ENCODE peak calls at places on chromosomes 16 and 17, in six cellular contexts. One of them, this sample, is unnamed. For H3K4me1 and H3K9me2, the result is how much of the 10 kb centered on the place peaks cover.

GRCh38 chr17:14813649-14814048 is 451.5 kb downstream of the PMP22 start:
- DNase-seq in HCT116: no peak
- DNase-seq in hepatocyte: peak
- DNase-seq in MM.1S: no peak
- DNase-seq in PC-3: peak
- DNase-seq in GM23338: peak
- DNase-seq in this sample: peak

GRCh38 chr16:28304214-28304613 is 11.9 kb downstream of the SBK1 start:
- DNase-seq in PC-3: peak
- DNase-seq in GM23338: peak
- DNase-seq in MM.1S: peak
- DNase-seq in hepatocyte: peak
- DNase-seq in HCT116: no peak
- DNase-seq in this sample: no peak

GRCh38 chr16:47565454-47565853 is 104.3 kb downstream of the PHKB start:
- DNase-seq in PC-3: peak
- DNase-seq in HCT116: no peak
- DNase-seq in MM.1S: no peak
- DNase-seq in GM23338: no peak
- DNase-seq in hepatocyte: no peak
- DNase-seq in this sample: no peak

GRCh38 chr16:15518412-15519351 is 84.3 kb downstream of the BMERB1 start:
- DNase-seq in HCT116: no peak
- DNase-seq in hepatocyte: peak
- DNase-seq in MM.1S: no peak
- DNase-seq in PC-3: peak
- DNase-seq in GM23338: no peak
- DNase-seq in this sample: no peak

GRCh38 chr17:77312061-77312684 is 171.4 kb downstream of the SEC14L1 start:
- DNase-seq in PC-3: no peak
- DNase-seq in hepatocyte: no peak
- DNase-seq in GM23338: no peak
- DNase-seq in HCT116: no peak
- DNase-seq in MM.1S: no peak
- DNase-seq in this sample: no peak

GRCh38 chr17:39666601-39667261 is 1.5 kb upstream of the PNMT start:
- DNase-seq in PC-3: no peak
- DNase-seq in GM23338: no peak
- DNase-seq in HCT116: no peak
- DNase-seq in hepatocyte: no peak
- DNase-seq in MM.1S: no peak
- DNase-seq in this sample: no peak

GRCh38 chr16:81276323-81276722 is 37.8 kb downstream of the BCO1 start:
- DNase-seq in HCT116: no peak
- DNase-seq in MM.1S: no peak
- DNase-seq in PC-3: no peak
- DNase-seq in hepatocyte: no peak
- DNase-seq in GM23338: no peak
- DNase-seq in this sample: no peak

GRCh38 chr17:29149431-29150064 is 30.6 kb downstream of the MYO18A start:
- DNase-seq in HCT116: no peak
- DNase-seq in MM.1S: no peak
- DNase-seq in hepatocyte: no peak
- DNase-seq in PC-3: no peak
- DNase-seq in GM23338: no peak
- DNase-seq in this sample: peak

GRCh38 chr17:37490638-37491614 is 1.2 kb downstream of the DUSP14 start:
- DNase-seq in GM23338: peak
- DNase-seq in HCT116: peak
- DNase-seq in hepatocyte: peak
- DNase-seq in PC-3: peak
- DNase-seq in MM.1S: peak
- DNase-seq in this sample: peak

GRCh38 chr16:81889896-81890634 is 111.0 kb downstream of the PLCG2 start:
- DNase-seq in PC-3: peak
- DNase-seq in hepatocyte: peak
- DNase-seq in HCT116: peak
- DNase-seq in GM23338: peak
- DNase-seq in MM.1S: peak
- DNase-seq in this sample: peak

GRCh38 chr17:57726838-57727237 is 18.3 kb downstream of the CCDC182 start:
- DNase-seq in hepatocyte: no peak
- DNase-seq in HCT116: no peak
- DNase-seq in MM.1S: no peak
- DNase-seq in PC-3: no peak
- DNase-seq in GM23338: no peak
- DNase-seq in this sample: no peak

GRCh38 chr17:19365833-19366636 is 3.5 kb upstream of the B9D1 start:
- DNase-seq in PC-3: no peak
- DNase-seq in GM23338: no peak
- DNase-seq in MM.1S: no peak
- DNase-seq in HCT116: no peak
- DNase-seq in hepatocyte: no peak
- DNase-seq in this sample: no peak

GRCh38 chr17:52027081-52027480 is 131.4 kb downstream of the CA10 start:
- DNase-seq in GM23338: peak
- DNase-seq in MM.1S: no peak
- DNase-seq in PC-3: peak
- DNase-seq in HCT116: no peak
- DNase-seq in hepatocyte: peak
- DNase-seq in this sample: no peak

GRCh38 chr17:82100502-82101298 is 2.7 kb upstream of the FASN start:
- DNase-seq in HCT116: no peak
- DNase-seq in MM.1S: no peak
- DNase-seq in GM23338: no peak
- DNase-seq in hepatocyte: no peak
- DNase-seq in PC-3: no peak
- DNase-seq in this sample: no peak

GRCh38 chr17:61862105-61862574 is 1.2 kb downstream of the BRIP1 start:
- DNase-seq in hepatocyte: no peak
- DNase-seq in HCT116: no peak
- DNase-seq in GM23338: no peak
- DNase-seq in MM.1S: no peak
- DNase-seq in PC-3: peak
- DNase-seq in this sample: peak

GRCh38 chr17:81534157-81535006 is 6.2 kb downstream of the FSCN2 start:
- DNase-seq in HCT116: no peak
- DNase-seq in hepatocyte: no peak
- DNase-seq in PC-3: no peak
- DNase-seq in MM.1S: no peak
- DNase-seq in GM23338: no peak
- DNase-seq in this sample: no peak

GRCh38 chr16:72188512-72188911 is 16.6 kb upstream of the PMFBP1 start:
- DNase-seq in PC-3: no peak
- DNase-seq in GM23338: no peak
- DNase-seq in HCT116: no peak
- DNase-seq in hepatocyte: no peak
- DNase-seq in MM.1S: no peak
- DNase-seq in this sample: no peak

GRCh38 chr17:27531469-27531948 is 75.3 kb downstream of the KSR1 start:
- DNase-seq in MM.1S: no peak
- DNase-seq in HCT116: no peak
- DNase-seq in GM23338: no peak
- DNase-seq in hepatocyte: no peak
- DNase-seq in PC-3: no peak
- DNase-seq in this sample: no peak

GRCh38 chr17:53919356-53919755 is 96.6 kb downstream of the KIF2B start:
- DNase-seq in MM.1S: no peak
- DNase-seq in PC-3: no peak
- DNase-seq in hepatocyte: no peak
- DNase-seq in HCT116: no peak
- DNase-seq in GM23338: no peak
- DNase-seq in this sample: no peak

DNA sequence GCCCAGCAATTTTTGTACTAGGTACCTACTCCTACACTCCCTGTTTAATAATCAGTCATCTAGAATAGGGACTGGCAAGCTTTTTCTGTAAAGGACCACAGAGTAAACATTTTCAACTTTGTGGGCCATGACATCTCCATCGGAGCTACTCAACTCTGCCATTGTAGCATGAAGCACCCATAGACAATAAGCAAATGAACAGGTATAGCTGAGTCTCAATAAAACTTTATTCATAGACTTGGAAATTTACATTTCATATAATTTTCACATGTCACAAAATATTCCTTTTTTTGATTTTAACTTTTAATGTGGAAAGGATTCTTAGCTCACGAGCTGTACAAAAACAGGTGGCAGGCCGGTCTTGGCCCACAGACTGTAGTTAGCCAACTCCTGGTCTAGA is 345.8 kb downstream of the SOX9 start:
- DNase-seq in HCT116: no peak
- DNase-seq in MM.1S: no peak
- DNase-seq in hepatocyte: no peak
- DNase-seq in GM23338: no peak
- DNase-seq in PC-3: peak
- DNase-seq in this sample: no peak
- H3K4me1 ChIP-seq in HCT116: half or more
- H3K4me1 ChIP-seq in MM.1S: under half
- H3K4me1 ChIP-seq in hepatocyte: half or more
- H3K4me1 ChIP-seq in GM23338: under half
- H3K4me1 ChIP-seq in PC-3: under half
- H3K4me1 ChIP-seq in this sample: under half

GRCh38 chr17:74414510-74414909 is 17.4 kb upstream of the GPRC5C start:
- DNase-seq in PC-3: no peak
- DNase-seq in hepatocyte: peak
- DNase-seq in MM.1S: no peak
- DNase-seq in GM23338: no peak
- DNase-seq in HCT116: no peak
- DNase-seq in this sample: peak

GRCh38 chr17:74419862-74420492 is 11.9 kb upstream of the GPRC5C start:
- DNase-seq in GM23338: no peak
- DNase-seq in PC-3: no peak
- DNase-seq in MM.1S: no peak
- DNase-seq in HCT116: no peak
- DNase-seq in hepatocyte: no peak
- DNase-seq in this sample: no peak

GRCh38 chr17:74415608-74416396 is 16.1 kb upstream of the GPRC5C start:
- DNase-seq in PC-3: no peak
- DNase-seq in GM23338: no peak
- DNase-seq in HCT116: no peak
- DNase-seq in MM.1S: no peak
- DNase-seq in hepatocyte: no peak
- DNase-seq in this sample: no peak

GRCh38 chr17:74413491-74413890 is 18.4 kb upstream of the GPRC5C start:
- DNase-seq in hepatocyte: no peak
- DNase-seq in HCT116: no peak
- DNase-seq in MM.1S: no peak
- DNase-seq in PC-3: no peak
- DNase-seq in GM23338: no peak
- DNase-seq in this sample: no peak

GRCh38 chr17:74417178-74418045 is 14.5 kb upstream of the GPRC5C start:
- DNase-seq in GM23338: no peak
- DNase-seq in hepatocyte: peak
- DNase-seq in PC-3: peak
- DNase-seq in HCT116: peak
- DNase-seq in MM.1S: no peak
- DNase-seq in this sample: peak
- H3K9me2 ChIP-seq in GM23338: under half
- H3K9me2 ChIP-seq in hepatocyte: under half
- H3K9me2 ChIP-seq in PC-3: under half
- H3K9me2 ChIP-seq in HCT116: under half
- H3K9me2 ChIP-seq in MM.1S: under half
- H3K9me2 ChIP-seq in this sample: under half

GRCh38 chr17:71407972-71408371 is 712.8 kb upstream of the SOX9 start:
- DNase-seq in GM23338: no peak
- DNase-seq in hepatocyte: no peak
- DNase-seq in PC-3: no peak
- DNase-seq in HCT116: no peak
- DNase-seq in MM.1S: no peak
- DNase-seq in this sample: no peak

GRCh38 chr17:71412803-71413202 is 708.0 kb upstream of the SOX9 start:
- DNase-seq in HCT116: peak
- DNase-seq in GM23338: no peak
- DNase-seq in PC-3: peak
- DNase-seq in MM.1S: no peak
- DNase-seq in hepatocyte: peak
- DNase-seq in this sample: peak

GRCh38 chr17:71413935-71414334 is 706.9 kb upstream of the SOX9 start:
- DNase-seq in hepatocyte: no peak
- DNase-seq in PC-3: no peak
- DNase-seq in GM23338: no peak
- DNase-seq in MM.1S: no peak
- DNase-seq in HCT116: no peak
- DNase-seq in this sample: peak

GRCh38 chr17:71409137-71409536 is 711.7 kb upstream of the SOX9 start:
- DNase-seq in GM23338: no peak
- DNase-seq in hepatocyte: no peak
- DNase-seq in MM.1S: no peak
- DNase-seq in HCT116: no peak
- DNase-seq in PC-3: no peak
- DNase-seq in this sample: no peak

GRCh38 chr17:71409712-71410111 is 711.1 kb upstream of the SOX9 start:
- DNase-seq in hepatocyte: no peak
- DNase-seq in MM.1S: no peak
- DNase-seq in HCT116: no peak
- DNase-seq in PC-3: peak
- DNase-seq in GM23338: no peak
- DNase-seq in this sample: no peak
- TF ChIP-seq EZH2phosphoT487 in hepatocyte: no peak
- TF ChIP-seq EZH2phosphoT487 in MM.1S: no peak
- TF ChIP-seq EZH2phosphoT487 in HCT116: no peak
- TF ChIP-seq EZH2phosphoT487 in PC-3: no peak
- TF ChIP-seq EZH2phosphoT487 in GM23338: no peak
- TF ChIP-seq EZH2phosphoT487 in this sample: no peak

GRCh38 chr16:4244254-4244812 is 2.5 kb upstream of the SRL start:
- DNase-seq in PC-3: no peak
- DNase-seq in MM.1S: peak
- DNase-seq in HCT116: no peak
- DNase-seq in GM23338: no peak
- DNase-seq in hepatocyte: peak
- DNase-seq in this sample: no peak

GRCh38 chr16:4240624-4241023 is 1.3 kb downstream of the SRL start:
- DNase-seq in GM23338: peak
- DNase-seq in hepatocyte: no peak
- DNase-seq in HCT116: no peak
- DNase-seq in PC-3: no peak
- DNase-seq in MM.1S: no peak
- DNase-seq in this sample: no peak

GRCh38 chr16:4239682-4240175 is 2.2 kb downstream of the SRL start:
- DNase-seq in HCT116: no peak
- DNase-seq in GM23338: no peak
- DNase-seq in hepatocyte: no peak
- DNase-seq in MM.1S: no peak
- DNase-seq in PC-3: no peak
- DNase-seq in this sample: no peak

GRCh38 chr16:4241601-4242270 is at the start of gene SRL:
- DNase-seq in MM.1S: no peak
- DNase-seq in HCT116: no peak
- DNase-seq in GM23338: no peak
- DNase-seq in PC-3: no peak
- DNase-seq in hepatocyte: no peak
- DNase-seq in this sample: no peak

DNA sequence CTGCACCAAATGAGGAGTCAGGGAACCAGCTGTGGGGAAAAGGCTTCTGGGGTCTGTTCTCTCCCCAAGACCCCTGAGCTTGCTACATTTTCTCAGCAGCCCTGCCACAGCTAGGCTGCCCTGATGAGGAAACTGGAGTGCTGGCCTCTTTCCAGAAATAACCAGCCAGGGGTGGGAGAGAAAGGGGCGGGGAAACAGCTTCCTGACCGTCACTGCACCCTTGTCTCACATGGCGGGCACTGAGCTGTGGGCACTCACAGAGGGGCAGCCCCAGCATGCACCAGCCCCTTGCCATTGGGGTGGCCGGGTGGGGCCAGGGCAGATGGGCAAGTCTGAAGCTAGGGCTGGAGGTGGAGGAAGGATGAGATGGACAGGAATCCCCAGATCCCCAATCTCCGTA is 2.9 kb downstream of the SRL start:
- DNase-seq in hepatocyte: no peak
- DNase-seq in PC-3: no peak
- DNase-seq in HCT116: no peak
- DNase-seq in GM23338: no peak
- DNase-seq in MM.1S: no peak
- DNase-seq in this sample: no peak
- H3K4me1 ChIP-seq in hepatocyte: under half
- H3K4me1 ChIP-seq in PC-3: under half
- H3K4me1 ChIP-seq in HCT116: under half
- H3K4me1 ChIP-seq in GM23338: under half
- H3K4me1 ChIP-seq in MM.1S: under half
- H3K4me1 ChIP-seq in this sample: under half

This sample was measured in OCI-LY7.